ENCODE peak calls at places on chromosome 19, in six cellular contexts. S, G, R, X, V and N are unnamed samples.

GRCh38 chr19:43311706-43312105 is 41.8 kb upstream of the CD177 start:
- DNase-seq in R (no peak), S (no peak), X (peak), G (no peak), V (no peak), N (no peak)

GRCh38 chr19:10760268-10760944 is 42.5 kb downstream of the DNM2 start:
- DNase-seq in S (no peak), X (peak), R (peak), G (no peak), V (no peak), N (no peak)

GRCh38 chr19:23783634-23784033 is 24.9 kb upstream of the ZNF681 start:
- DNase-seq in V (no peak), S (no peak), R (no peak), G (no peak), X (peak), N (no peak)

GRCh38 chr19:34482380-34483250 is 1.1 kb downstream of the WTIP start:
- DNase-seq in R (peak), X (peak), G (no peak), V (no peak), S (peak), N (no peak)

GRCh38 chr19:29564574-29565005 is 38.8 kb downstream of the VSTM2B start:
- DNase-seq in R (no peak), S (no peak), V (no peak), X (no peak), G (no peak), N (no peak)

GRCh38 chr19:12952488-12953455 is 4.3 kb downstream of the GADD45GIP1 start:
- DNase-seq in V (no peak), S (peak), G (no peak), X (peak), R (no peak), N (no peak)

GRCh38 chr19:35545855-35546381 is 492 bp downstream of the TMEM147 start:
- DNase-seq in V (no peak), R (peak), S (no peak), G (no peak), X (peak), N (no peak)

GRCh38 chr19:39093761-39094160 is 9.6 kb downstream of the ACP7 start:
- DNase-seq in R (peak), X (peak), V (no peak), G (no peak), S (peak), N (no peak)

GRCh38 chr19:12695090-12695489 is 1.3 kb downstream of the FBXW9 start:
- DNase-seq in G (no peak), X (no peak), R (no peak), S (no peak), V (no peak), N (no peak)

GRCh38 chr19:31231181-31231580 is 118.1 kb downstream of the TSHZ3 start:
- DNase-seq in G (no peak), V (no peak), S (peak), R (no peak), X (peak), N (no peak)

GRCh38 chr19:55526216-55527196 is 10.4 kb downstream of the SBK2 start:
- DNase-seq in X (no peak), S (peak), G (no peak), R (peak), V (no peak), N (no peak)

GRCh38 chr19:47095707-47096704 is 17.6 kb downstream of the ZC3H4 start:
- DNase-seq in X (no peak), V (no peak), R (no peak), S (no peak), G (no peak), N (no peak)

GRCh38 chr19:12841094-12841493 is 2.8 kb downstream of the MAST1 start:
- DNase-seq in G (peak), S (peak), V (peak), R (peak), X (peak), N (peak)

GRCh38 chr19:43639507-43640423 is at the start of gene CADM4:
- DNase-seq in X (peak), S (no peak), R (no peak), V (no peak), G (peak), N (peak)

GRCh38 chr19:46959962-46960556 is 59.6 kb upstream of the NPAS1 start:
- DNase-seq in R (no peak), X (no peak), G (no peak), V (no peak), S (no peak), N (no peak)

GRCh38 chr19:33727331-33728028 is 69.2 kb upstream of the KCTD15 start:
- DNase-seq in G (no peak), V (no peak), S (no peak), X (no peak), R (no peak), N (no peak)

GRCh38 chr19:5839312-5840017 is at the start of gene FUT6:
- DNase-seq in G (no peak), S (no peak), X (no peak), R (no peak), V (no peak), N (no peak)
- H4K91ac ChIP-seq in G (no peak), S (no peak), X (no peak), R (no peak), V (no peak), N (no peak)

GRCh38 chr19:8686549-8686948 is 12.0 kb downstream of the ACTL9 start:
- DNase-seq in X (no peak), G (no peak), V (no peak), R (no peak), S (no peak), N (no peak)

GRCh38 chr19:8695911-8696310 is 2.7 kb downstream of the ACTL9 start:
- DNase-seq in V (no peak), G (no peak), X (no peak), S (no peak), R (no peak), N (no peak)

GRCh38 chr19:8688930-8689329 is 9.7 kb downstream of the ACTL9 start:
- DNase-seq in G (no peak), S (no peak), R (no peak), X (peak), V (no peak), N (no peak)

GRCh38 chr19:8695501-8695900 is 3.1 kb downstream of the ACTL9 start:
- DNase-seq in G (no peak), V (no peak), X (no peak), R (no peak), S (no peak), N (no peak)

GRCh38 chr19:8690753-8691539 is 7.6 kb downstream of the ACTL9 start:
- DNase-seq in G (no peak), V (no peak), R (no peak), S (no peak), X (no peak), N (no peak)
- H3K14ac ChIP-seq in G (no peak), V (no peak), R (no peak), S (no peak), X (no peak), N (no peak)

GRCh38 chr19:18161691-18162039 is 8.7 kb downstream of the PIK3R2 start:
- DNase-seq in R (no peak), X (no peak), V (no peak), S (no peak), G (no peak), N (no peak)

GRCh38 chr19:18160792-18161690 is 8.1 kb downstream of the PIK3R2 start:
- DNase-seq in S (peak), R (no peak), X (peak), V (no peak), G (peak), N (peak)

GRCh38 chr19:18158471-18158870 is 5.5 kb downstream of the PIK3R2 start:
- DNase-seq in X (peak), G (no peak), V (no peak), S (no peak), R (no peak), N (no peak)

GRCh38 chr19:18160441-18160791 is 7.5 kb downstream of the PIK3R2 start:
- DNase-seq in X (no peak), G (no peak), S (no peak), R (no peak), V (no peak), N (no peak)

GRCh38 chr19:18159810-18160209 is 6.8 kb downstream of the PIK3R2 start:
- DNase-seq in V (no peak), S (no peak), X (peak), R (no peak), G (no peak), N (no peak)
- H4K91ac ChIP-seq in V (no peak), S (no peak), X (no peak), R (no peak), G (no peak), N (no peak)

GRCh38 chr19:3320853-3321252 is 45.5 kb upstream of the NFIC start:
- DNase-seq in S (no peak), G (no peak), V (no peak), R (no peak), X (no peak), N (no peak)
- H3K14ac ChIP-seq in S (no peak), G (no peak), V (no peak), R (no peak), X (no peak), N (no peak)

GRCh38 chr19:5762608-5763217 is 21.8 kb downstream of the PRR22 start:
- DNase-seq in X (no peak), V (no peak), S (no peak), G (no peak), R (no peak), N (no peak)
- H4K91ac ChIP-seq in X (no peak), V (no peak), S (no peak), G (no peak), R (no peak), N (no peak)

DNA sequence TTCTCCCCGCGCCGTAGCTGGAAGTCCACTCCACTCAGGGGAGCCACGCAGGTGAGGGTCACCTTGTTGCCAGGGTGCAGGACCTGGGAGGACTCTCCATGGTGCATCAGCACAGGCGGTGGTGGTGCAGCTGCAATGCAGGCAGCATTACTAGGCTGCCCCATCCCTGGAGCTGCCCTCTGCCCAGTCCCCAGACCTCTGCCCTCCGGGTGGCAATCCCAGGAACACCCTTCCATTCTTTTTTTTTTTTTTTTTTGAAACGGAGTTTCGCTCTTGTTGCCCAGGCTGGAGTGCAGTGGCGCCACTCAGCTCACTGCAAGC is 1.8 kb downstream of the A1BG start:
- DNase-seq in G (no peak), R (no peak), X (no peak), V (no peak), S (no peak), N (no peak)
- H3K14ac ChIP-seq in G (no peak), R (no peak), X (no peak), V (no peak), S (no peak), N (no peak)

GRCh38 chr19:5472303-5472702 is 17.1 kb downstream of the ZNRF4 start:
- DNase-seq in R (no peak), X (peak), V (no peak), G (no peak), S (no peak), N (no peak)
- H4K91ac ChIP-seq in R (no peak), X (no peak), V (no peak), G (no peak), S (no peak), N (no peak)

DNA sequence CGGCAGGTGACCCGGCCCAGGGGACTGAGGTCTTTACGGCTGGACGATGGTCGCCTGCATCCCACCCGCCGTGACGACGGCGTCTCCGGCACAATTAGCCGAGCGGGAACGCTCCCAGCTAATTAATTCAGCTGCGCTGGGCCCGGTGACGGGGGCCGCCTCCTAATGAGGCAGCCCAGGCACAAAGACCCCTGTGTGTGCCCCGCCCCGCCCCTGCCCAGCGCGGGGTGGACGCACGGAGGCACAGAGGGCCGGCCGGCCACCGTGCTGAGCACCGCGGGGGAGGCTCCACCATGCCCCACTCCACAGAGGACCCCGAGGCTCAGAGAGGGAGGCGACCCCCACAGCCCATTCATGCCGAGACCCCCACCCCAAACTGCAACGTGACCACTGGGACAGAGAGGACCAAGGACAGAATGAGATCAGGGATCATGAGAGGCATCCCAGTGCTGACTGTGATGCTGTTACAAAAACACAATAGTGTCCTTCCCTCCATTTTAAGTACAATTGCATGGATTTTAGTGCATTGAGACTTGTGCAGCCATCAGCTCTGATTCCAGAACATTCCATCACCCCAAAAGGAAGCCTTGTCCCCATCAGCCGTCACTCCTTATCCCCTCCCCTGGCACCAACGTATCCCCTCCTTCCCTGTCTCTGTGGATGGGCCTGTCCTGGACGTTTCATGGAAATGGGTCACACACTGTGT is 17.0 kb downstream of the EFNA2 start:
- DNase-seq in X (no peak), V (no peak), S (no peak), R (no peak), G (no peak), N (peak)
- H3K14ac ChIP-seq in X (no peak), V (no peak), S (no peak), R (no peak), G (no peak), N (peak)

GRCh38 chr19:7657047-7657779 is 11.6 kb upstream of the RETN start:
- DNase-seq in V (no peak), X (peak), S (no peak), G (no peak), R (peak), N (no peak)

GRCh38 chr19:7654401-7654800 is 14.4 kb upstream of the RETN start:
- DNase-seq in V (no peak), R (no peak), G (no peak), X (no peak), S (peak), N (no peak)

GRCh38 chr19:7652061-7652641 is 15.2 kb downstream of the STXBP2 start:
- DNase-seq in V (peak), R (peak), S (peak), X (peak), G (peak), N (peak)

GRCh38 chr19:7658219-7658686 is 10.6 kb upstream of the RETN start:
- DNase-seq in S (no peak), X (no peak), R (no peak), G (no peak), V (no peak), N (no peak)

DNA sequence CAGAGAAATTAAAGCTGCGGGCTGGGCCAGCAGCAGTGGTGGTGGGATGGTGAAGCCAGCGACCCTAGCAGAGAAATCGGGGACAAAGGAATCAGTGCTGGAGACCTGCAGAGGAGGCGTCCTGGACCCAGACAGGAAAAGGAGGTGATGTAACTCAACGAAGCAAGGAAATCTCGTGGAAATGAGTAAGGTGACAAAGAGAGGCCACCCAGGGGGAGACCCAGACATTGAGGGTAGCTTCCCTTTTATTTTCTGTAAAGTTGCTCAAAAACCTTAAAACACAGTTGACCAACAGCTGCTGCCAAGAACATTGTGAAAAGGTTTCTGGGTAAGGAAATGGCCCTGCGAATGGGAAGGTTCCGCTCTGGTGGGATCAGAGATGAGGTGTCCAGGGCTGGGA is 13.3 kb upstream of the RETN start:
- DNase-seq in V (no peak), R (no peak), X (peak), G (no peak), S (no peak), N (no peak)
- H4K91ac ChIP-seq in V (no peak), R (no peak), X (no peak), G (no peak), S (no peak), N (no peak)